ENCODE peak calls at places on chromosomes 13 and 19, in five cellular contexts. One of them, this sample, is unnamed. For H3K27me3, the result is how much of the 10 kb centered on the place peaks cover.

GRCh38 chr13:36815069-36815468 is 4.0 kb upstream of the RFXAP start:
- DNase-seq in CD4-positive, CD25-positive, alpha-beta regulatory T cell: peak
- DNase-seq in HL-60: peak
- DNase-seq in psoas muscle: no peak
- DNase-seq in PC-3: peak
- DNase-seq in this sample: no peak

GRCh38 chr13:75550159-75550567 is 572 bp downstream of the UCHL3 start:
- DNase-seq in CD4-positive, CD25-positive, alpha-beta regulatory T cell: no peak
- DNase-seq in HL-60: peak
- DNase-seq in psoas muscle: no peak
- DNase-seq in PC-3: peak
- DNase-seq in this sample: no peak

GRCh38 chr19:47768604-47769003 is 9.9 kb upstream of the SELENOW start:
- DNase-seq in CD4-positive, CD25-positive, alpha-beta regulatory T cell: no peak
- DNase-seq in HL-60: no peak
- DNase-seq in psoas muscle: no peak
- DNase-seq in PC-3: no peak
- DNase-seq in this sample: no peak

GRCh38 chr13:21079761-21080730 is 18.7 kb upstream of the LATS2 start:
- DNase-seq in CD4-positive, CD25-positive, alpha-beta regulatory T cell: no peak
- DNase-seq in HL-60: peak
- DNase-seq in psoas muscle: no peak
- DNase-seq in PC-3: peak
- DNase-seq in this sample: no peak

GRCh38 chr13:67146523-67147130 is 83.5 kb downstream of the PCDH9 start:
- DNase-seq in CD4-positive, CD25-positive, alpha-beta regulatory T cell: no peak
- DNase-seq in HL-60: no peak
- DNase-seq in psoas muscle: no peak
- DNase-seq in PC-3: no peak
- DNase-seq in this sample: no peak

GRCh38 chr13:74969419-74969818 is 512.5 kb downstream of the TBC1D4 start:
- DNase-seq in CD4-positive, CD25-positive, alpha-beta regulatory T cell: no peak
- DNase-seq in HL-60: no peak
- DNase-seq in psoas muscle: no peak
- DNase-seq in PC-3: no peak
- DNase-seq in this sample: no peak

GRCh38 chr19:16061943-16062342 is 14.4 kb upstream of the TPM4 start:
- DNase-seq in CD4-positive, CD25-positive, alpha-beta regulatory T cell: no peak
- DNase-seq in HL-60: no peak
- DNase-seq in psoas muscle: no peak
- DNase-seq in PC-3: no peak
- DNase-seq in this sample: no peak

GRCh38 chr19:56764296-56764695 is 76.2 kb downstream of the PEG3 start:
- DNase-seq in CD4-positive, CD25-positive, alpha-beta regulatory T cell: no peak
- DNase-seq in HL-60: no peak
- DNase-seq in psoas muscle: no peak
- DNase-seq in PC-3: peak
- DNase-seq in this sample: no peak

GRCh38 chr13:93079294-93079693 is 147.3 kb upstream of the GPC6 start:
- DNase-seq in CD4-positive, CD25-positive, alpha-beta regulatory T cell: no peak
- DNase-seq in HL-60: no peak
- DNase-seq in psoas muscle: no peak
- DNase-seq in PC-3: peak
- DNase-seq in this sample: no peak

DNA sequence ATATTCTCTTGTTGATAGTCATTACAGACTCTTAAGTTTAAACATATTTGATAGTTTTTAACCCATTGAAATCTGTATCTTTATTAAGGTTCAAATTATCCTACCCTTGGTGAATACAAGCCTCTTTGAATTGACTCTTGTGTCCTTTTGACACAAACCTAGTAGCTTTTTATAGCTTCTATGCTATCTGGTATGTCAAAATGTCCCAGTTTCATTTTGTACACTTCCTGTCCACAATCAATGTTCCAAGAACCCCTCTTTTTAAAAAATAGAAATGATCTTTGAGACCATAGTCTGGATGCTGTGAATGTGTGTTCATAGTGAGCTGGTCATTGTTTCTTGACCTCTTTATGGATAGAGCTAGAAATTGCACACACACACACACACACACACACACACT is 39.2 kb upstream of the FGF14 start:
- DNase-seq in CD4-positive, CD25-positive, alpha-beta regulatory T cell: no peak
- DNase-seq in HL-60: no peak
- DNase-seq in psoas muscle: no peak
- DNase-seq in PC-3: no peak
- DNase-seq in this sample: no peak
- H3K4me3 ChIP-seq in CD4-positive, CD25-positive, alpha-beta regulatory T cell: no peak
- H3K4me3 ChIP-seq in HL-60: no peak
- H3K4me3 ChIP-seq in psoas muscle: no peak
- H3K4me3 ChIP-seq in PC-3: no peak
- H3K4me3 ChIP-seq in this sample: no peak

GRCh38 chr13:71811344-71811743 is 55.7 kb downstream of the DACH1 start:
- DNase-seq in CD4-positive, CD25-positive, alpha-beta regulatory T cell: no peak
- DNase-seq in HL-60: no peak
- DNase-seq in psoas muscle: no peak
- DNase-seq in PC-3: no peak
- DNase-seq in this sample: no peak

GRCh38 chr13:71813187-71813586 is 53.8 kb downstream of the DACH1 start:
- DNase-seq in CD4-positive, CD25-positive, alpha-beta regulatory T cell: no peak
- DNase-seq in HL-60: no peak
- DNase-seq in psoas muscle: no peak
- DNase-seq in PC-3: no peak
- DNase-seq in this sample: no peak

GRCh38 chr13:71806885-71807284 is 60.1 kb downstream of the DACH1 start:
- DNase-seq in CD4-positive, CD25-positive, alpha-beta regulatory T cell: no peak
- DNase-seq in HL-60: peak
- DNase-seq in psoas muscle: no peak
- DNase-seq in PC-3: no peak
- DNase-seq in this sample: no peak

DNA sequence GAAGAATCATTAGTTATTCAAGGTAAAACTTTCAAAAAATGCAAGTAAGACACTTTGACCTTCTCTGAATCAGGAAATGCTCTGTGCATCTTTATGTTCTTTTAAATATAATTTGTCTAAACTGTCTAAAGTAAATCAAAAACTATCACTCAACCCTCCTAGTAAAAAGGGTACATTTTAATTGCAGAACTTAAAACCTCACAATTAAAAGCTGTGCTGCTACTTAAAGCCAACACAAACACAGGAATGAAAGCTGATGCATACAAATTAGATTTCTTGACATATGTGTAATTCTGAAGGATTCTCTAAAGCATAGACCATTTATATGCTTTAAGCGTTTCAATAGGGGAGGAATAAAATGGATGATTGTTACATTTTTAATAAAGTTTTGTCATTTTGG is 58.3 kb downstream of the DACH1 start:
- DNase-seq in CD4-positive, CD25-positive, alpha-beta regulatory T cell: no peak
- DNase-seq in HL-60: no peak
- DNase-seq in psoas muscle: no peak
- DNase-seq in PC-3: no peak
- DNase-seq in this sample: no peak
- H3K27me3 ChIP-seq in CD4-positive, CD25-positive, alpha-beta regulatory T cell: under half
- H3K27me3 ChIP-seq in HL-60: under half
- H3K27me3 ChIP-seq in psoas muscle: under half
- H3K27me3 ChIP-seq in PC-3: under half
- H3K27me3 ChIP-seq in this sample: under half

GRCh38 chr19:2982983-2983350 is 5.6 kb downstream of the TLE6 start:
- DNase-seq in CD4-positive, CD25-positive, alpha-beta regulatory T cell: no peak
- DNase-seq in HL-60: no peak
- DNase-seq in psoas muscle: peak
- DNase-seq in PC-3: peak
- DNase-seq in this sample: no peak
- H3K4me3 ChIP-seq in CD4-positive, CD25-positive, alpha-beta regulatory T cell: no peak
- H3K4me3 ChIP-seq in HL-60: no peak
- H3K4me3 ChIP-seq in psoas muscle: no peak
- H3K4me3 ChIP-seq in PC-3: no peak
- H3K4me3 ChIP-seq in this sample: no peak

GRCh38 chr19:33345163-33345562 is 28.3 kb upstream of the CEBPG start:
- DNase-seq in CD4-positive, CD25-positive, alpha-beta regulatory T cell: no peak
- DNase-seq in HL-60: no peak
- DNase-seq in psoas muscle: no peak
- DNase-seq in PC-3: no peak
- DNase-seq in this sample: no peak

GRCh38 chr19:33347300-33347699 is 26.2 kb upstream of the CEBPG start:
- DNase-seq in CD4-positive, CD25-positive, alpha-beta regulatory T cell: no peak
- DNase-seq in HL-60: no peak
- DNase-seq in psoas muscle: no peak
- DNase-seq in PC-3: no peak
- DNase-seq in this sample: no peak

GRCh38 chr19:33344611-33345010 is 28.9 kb upstream of the CEBPG start:
- DNase-seq in CD4-positive, CD25-positive, alpha-beta regulatory T cell: no peak
- DNase-seq in HL-60: no peak
- DNase-seq in psoas muscle: no peak
- DNase-seq in PC-3: no peak
- DNase-seq in this sample: no peak

GRCh38 chr19:33348301-33349010 is 25.1 kb upstream of the CEBPG start:
- DNase-seq in CD4-positive, CD25-positive, alpha-beta regulatory T cell: no peak
- DNase-seq in HL-60: no peak
- DNase-seq in psoas muscle: no peak
- DNase-seq in PC-3: no peak
- DNase-seq in this sample: no peak

GRCh38 chr19:33346665-33347064 is 26.8 kb upstream of the CEBPG start:
- DNase-seq in CD4-positive, CD25-positive, alpha-beta regulatory T cell: no peak
- DNase-seq in HL-60: no peak
- DNase-seq in psoas muscle: no peak
- DNase-seq in PC-3: no peak
- DNase-seq in this sample: no peak
- H3K27me3 ChIP-seq in CD4-positive, CD25-positive, alpha-beta regulatory T cell: under half
- H3K27me3 ChIP-seq in HL-60: under half
- H3K27me3 ChIP-seq in psoas muscle: under half
- H3K27me3 ChIP-seq in PC-3: half or more
- H3K27me3 ChIP-seq in this sample: under half

GRCh38 chr19:30253581-30253996 is 118.6 kb upstream of the ZNF536 start:
- DNase-seq in CD4-positive, CD25-positive, alpha-beta regulatory T cell: no peak
- DNase-seq in HL-60: no peak
- DNase-seq in psoas muscle: no peak
- DNase-seq in PC-3: peak
- DNase-seq in this sample: no peak
- H3K4me3 ChIP-seq in CD4-positive, CD25-positive, alpha-beta regulatory T cell: no peak
- H3K4me3 ChIP-seq in HL-60: no peak
- H3K4me3 ChIP-seq in psoas muscle: no peak
- H3K4me3 ChIP-seq in PC-3: no peak
- H3K4me3 ChIP-seq in this sample: no peak

GRCh38 chr13:112956516-112957294 is 12.3 kb upstream of the MCF2L start:
- DNase-seq in CD4-positive, CD25-positive, alpha-beta regulatory T cell: no peak
- DNase-seq in HL-60: no peak
- DNase-seq in psoas muscle: no peak
- DNase-seq in PC-3: no peak
- DNase-seq in this sample: no peak
- H3K27me3 ChIP-seq in CD4-positive, CD25-positive, alpha-beta regulatory T cell: under half
- H3K27me3 ChIP-seq in HL-60: under half
- H3K27me3 ChIP-seq in psoas muscle: under half
- H3K27me3 ChIP-seq in PC-3: under half
- H3K27me3 ChIP-seq in this sample: under half

DNA sequence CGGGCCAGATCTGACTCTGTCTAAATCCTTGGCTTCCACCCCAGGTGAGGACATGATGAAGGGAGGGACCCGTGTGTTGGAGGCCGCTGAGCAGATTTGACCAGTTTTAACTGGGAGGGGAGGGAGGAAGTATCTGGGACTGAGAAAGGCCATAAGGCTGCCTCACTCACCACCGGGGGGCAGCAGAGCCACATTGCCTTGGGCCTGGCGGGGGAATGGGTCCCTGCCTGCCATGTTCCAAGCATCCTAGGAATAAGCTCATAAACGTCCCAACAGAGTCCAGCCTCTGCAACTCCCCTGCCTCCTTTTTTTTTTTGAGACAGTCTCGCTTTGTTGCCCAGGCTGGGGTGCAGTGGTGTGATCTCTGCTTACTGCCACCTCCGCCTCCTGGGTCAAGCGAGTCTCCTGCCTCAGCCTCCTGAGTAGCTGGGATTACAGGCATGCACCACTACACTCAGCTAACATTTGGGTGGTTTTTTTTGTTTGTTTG is 15.5 kb downstream of the MAST3 start:
- DNase-seq in CD4-positive, CD25-positive, alpha-beta regulatory T cell: peak
- DNase-seq in HL-60: peak
- DNase-seq in psoas muscle: peak
- DNase-seq in PC-3: peak
- DNase-seq in this sample: peak
- H3K4me3 ChIP-seq in CD4-positive, CD25-positive, alpha-beta regulatory T cell: no peak
- H3K4me3 ChIP-seq in HL-60: no peak
- H3K4me3 ChIP-seq in psoas muscle: no peak
- H3K4me3 ChIP-seq in PC-3: no peak
- H3K4me3 ChIP-seq in this sample: no peak

DNA sequence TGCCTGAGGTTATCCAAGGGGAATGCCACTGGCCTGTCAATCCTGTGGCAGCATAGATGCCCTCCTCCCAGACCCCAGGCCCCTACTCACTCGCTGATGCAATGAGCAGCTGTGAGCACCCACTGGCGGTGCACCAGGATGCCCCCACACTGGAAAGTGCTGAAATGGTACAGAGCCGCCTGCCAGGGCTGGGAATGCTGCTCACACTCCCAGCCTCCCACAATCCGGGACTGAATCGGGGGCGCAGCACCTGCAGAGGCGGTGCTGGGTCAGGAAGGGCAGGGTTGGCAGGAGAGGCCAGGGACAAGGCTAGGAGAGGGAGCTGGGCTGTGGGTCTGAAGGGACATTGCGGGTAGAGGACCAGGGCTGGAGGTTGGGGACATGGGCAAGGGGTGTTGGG is 2.0 kb downstream of the KLK1 start:
- DNase-seq in CD4-positive, CD25-positive, alpha-beta regulatory T cell: no peak
- DNase-seq in HL-60: no peak
- DNase-seq in psoas muscle: no peak
- DNase-seq in PC-3: no peak
- DNase-seq in this sample: no peak
- H3K27me3 ChIP-seq in CD4-positive, CD25-positive, alpha-beta regulatory T cell: under half
- H3K27me3 ChIP-seq in HL-60: under half
- H3K27me3 ChIP-seq in psoas muscle: under half
- H3K27me3 ChIP-seq in PC-3: half or more
- H3K27me3 ChIP-seq in this sample: under half

GRCh38 chr13:30061217-30061616 is 210.8 kb upstream of the UBL3 start:
- DNase-seq in CD4-positive, CD25-positive, alpha-beta regulatory T cell: no peak
- DNase-seq in HL-60: no peak
- DNase-seq in psoas muscle: no peak
- DNase-seq in PC-3: no peak
- DNase-seq in this sample: no peak
- H3K4me3 ChIP-seq in CD4-positive, CD25-positive, alpha-beta regulatory T cell: no peak
- H3K4me3 ChIP-seq in HL-60: no peak
- H3K4me3 ChIP-seq in psoas muscle: no peak
- H3K4me3 ChIP-seq in PC-3: no peak
- H3K4me3 ChIP-seq in this sample: no peak